ENCODE peak calls at places on chromosomes 12 and 14, in seven cellular contexts. V is A549, S is hepatocyte, X is lung, J is body of pancreas, I is fibroblast of mammary gland, D is ovary. B is an unnamed sample.
A peak's percentile ranks its signal among the peaks of the same experiment; 100 is the strongest.

GRCh38 chr12:49200882-49201594 is 12.2 kb upstream of the TUBA1A start:
- DNase-seq in V (peak; percentile 84), J (no peak), S (peak; percentile 56), D (no peak), X (no peak), I (peak; percentile 90), B (peak; percentile 58)

GRCh38 chr14:22837059-22837749 is 819 bp downstream of the MMP14 start:
- DNase-seq in V (no peak), J (peak; percentile 74), X (no peak), I (peak; percentile 45), D (peak; percentile 87), S (peak; percentile 79), B (no peak)

GRCh38 chr14:68397371-68397779 is 395.5 kb downstream of the ZFP36L1 start:
- DNase-seq in D (peak; percentile 54), S (peak; percentile 59), X (peak; percentile 77), I (no peak), V (no peak), J (no peak), B (no peak)

GRCh38 chr14:36048667-36049066 is 127.9 kb downstream of the PTCSC3 start:
- DNase-seq in I (no peak), V (no peak), J (no peak), X (no peak), D (no peak), S (no peak), B (no peak)

GRCh38 chr12:130634866-130635265 is 81.2 kb downstream of the RIMBP2 start:
- DNase-seq in X (no peak), J (no peak), S (no peak), D (no peak), I (no peak), V (no peak), B (no peak)

GRCh38 chr12:58554522-58555157 is 365.7 kb downstream of the LRIG3 start:
- DNase-seq in J (no peak), X (no peak), V (no peak), S (no peak), I (no peak), D (no peak), B (no peak)

GRCh38 chr12:120797677-120798642 is 72.3 kb downstream of the ACADS start:
- DNase-seq in X (no peak), S (no peak), I (no peak), J (no peak), V (no peak), D (no peak), B (peak; percentile 22)

GRCh38 chr14:50050171-50050570 is 66.2 kb downstream of the VCPKMT start:
- DNase-seq in X (no peak), S (no peak), I (no peak), D (no peak), V (no peak), J (no peak), B (no peak)

GRCh38 chr12:53097564-53098353 is at the start of gene IGFBP6:
- DNase-seq in X (no peak), D (peak; percentile 77), V (peak; percentile 65), J (peak; percentile 46), I (peak; percentile 34), S (peak; percentile 82), B (peak; percentile 65)

GRCh38 chr14:75047506-75047905 is 3.8 kb downstream of the MLH3 start:
- DNase-seq in D (no peak), I (peak; percentile 53), V (no peak), S (no peak), J (no peak), X (no peak), B (no peak)

GRCh38 chr14:68807148-68807600 is 14.3 kb upstream of the ZFP36L1 start:
- DNase-seq in X (peak; percentile 73), S (peak; percentile 60), V (peak; percentile 53), D (peak; percentile 75), I (peak; percentile 82), J (peak; percentile 80), B (no peak)

GRCh38 chr12:108349245-108349644 is 10.1 kb upstream of the CMKLR1 start:
- DNase-seq in I (peak; percentile 16), S (peak; percentile 10), J (no peak), X (no peak), D (peak; percentile 38), V (no peak), B (no peak)

GRCh38 chr12:132597333-132598283 is 12.8 kb downstream of the LRCOL1 start:
- DNase-seq in I (peak; percentile 29), J (no peak), V (peak; percentile 74), X (no peak), S (peak; percentile 63), D (peak; percentile 83), B (no peak)

GRCh38 chr14:104794099-104794498 is 1.4 kb downstream of the AKT1 start:
- DNase-seq in D (peak; percentile 71), V (peak; percentile 60), J (peak; percentile 54), X (peak; percentile 66), S (peak; percentile 67), I (peak; percentile 66), B (peak; percentile 62)

GRCh38 chr14:77707355-77707723 is 484 bp downstream of the ALKBH1 start:
- DNase-seq in J (no peak), X (no peak), D (no peak), I (peak; percentile 60), S (peak; percentile 60), V (peak; percentile 41), B (peak; percentile 40)

GRCh38 chr14:44914849-44915248 is 46.9 kb downstream of the KLHL28 start:
- DNase-seq in I (peak; percentile 54), S (peak; percentile 11), D (no peak), J (no peak), X (no peak), V (peak; percentile 14), B (no peak)

GRCh38 chr14:60311417-60311816 is 62.4 kb downstream of the PPM1A start:
- DNase-seq in D (no peak), S (no peak), I (peak; percentile 82), J (no peak), V (no peak), X (no peak), B (no peak)

DNA sequence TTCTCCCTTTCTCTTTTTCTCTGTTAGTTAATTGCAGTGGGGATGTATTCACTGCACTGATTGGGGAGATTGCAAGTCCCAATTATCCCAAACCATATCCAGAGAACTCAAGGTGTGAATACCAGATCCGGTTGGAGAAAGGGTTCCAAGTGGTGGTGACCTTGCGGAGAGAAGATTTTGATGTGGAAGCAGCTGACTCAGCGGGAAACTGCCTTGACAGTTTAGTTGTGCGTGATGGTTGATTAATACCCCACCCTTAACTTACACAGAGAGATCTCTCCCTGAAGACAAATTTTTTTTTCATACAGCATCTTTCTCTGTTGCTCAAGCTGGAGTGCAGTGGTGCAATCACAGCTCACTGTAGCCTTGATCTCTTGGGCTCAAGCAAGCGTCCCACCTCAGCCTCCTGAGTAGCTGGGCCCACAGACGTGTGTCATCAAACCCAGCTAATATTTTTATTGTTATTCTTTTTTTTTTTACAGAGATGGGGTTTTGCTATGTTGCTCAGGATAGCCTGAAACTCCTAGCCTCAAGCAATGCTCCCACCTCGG is 4.6 kb downstream of the C1S start:
- DNase-seq in S (no peak), I (no peak), D (no peak), X (no peak), V (no peak), J (no peak), B (no peak)
- TF ChIP-seq CTCF in S (no peak), I (no peak), D (no peak), X (no peak), V (no peak), J (no peak), B (no peak)

GRCh38 chr14:65164068-65164824 is 61.9 kb upstream of the MAX start:
- DNase-seq in I (peak; percentile 65), J (peak; percentile 35), D (no peak), X (no peak), V (peak; percentile 56), S (peak; percentile 60), B (peak; percentile 56)
- TF ChIP-seq CTCF in I (peak; percentile 60), J (no peak), D (peak; percentile 44), X (peak; percentile 47), V (peak; percentile 94), S (peak; percentile 91), B (peak; percentile 65)

GRCh38 chr14:96698846-96699543 is 98.2 kb upstream of the VRK1 start:
- DNase-seq in S (no peak), D (no peak), X (no peak), V (no peak), J (no peak), I (no peak), B (peak; percentile 79)
- TF ChIP-seq CTCF in S (no peak), D (no peak), X (no peak), V (no peak), J (no peak), I (no peak), B (peak; percentile 35)

DNA sequence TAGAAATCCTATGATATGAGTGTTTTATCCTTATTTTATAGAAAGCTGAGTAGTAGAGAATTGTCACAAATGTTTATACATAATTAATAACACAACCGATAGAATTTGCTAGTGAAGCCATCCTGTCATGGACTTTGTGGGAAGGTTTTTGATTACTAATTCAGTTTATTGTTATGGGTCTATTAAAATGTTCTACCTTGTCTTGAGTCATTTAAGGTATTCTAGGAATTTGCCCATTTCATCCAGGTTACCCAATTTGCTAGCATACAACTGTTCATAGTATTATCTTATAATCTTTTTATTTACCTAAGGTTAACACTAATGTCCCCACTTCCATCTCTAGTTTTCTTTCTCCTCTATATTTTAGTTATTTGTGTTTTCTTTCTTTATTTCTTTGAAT is 553.1 kb upstream of the ATXN7L3B start:
- DNase-seq in J (no peak), V (no peak), I (no peak), D (no peak), S (no peak), X (no peak), B (no peak)
- TF ChIP-seq CTCF in J (no peak), V (no peak), I (no peak), D (no peak), S (no peak), X (no peak), B (no peak)

B was measured in GM10248.